ENCODE peak calls at places on chromosomes 5 and 9, in seven cellular contexts. A, X, H, U, N, Y and Z are unnamed samples.

GRCh38 chr5:10173716-10174115 is 76.0 kb downstream of the ATPSCKMT start:
- DNase-seq in A (no peak), U (no peak), Y (no peak), X (no peak), N (no peak), H (no peak), Z (no peak)

GRCh38 chr9:124774131-124774978 is 2.6 kb upstream of the OLFML2A start:
- DNase-seq in X (peak; percentile 82), U (peak; percentile 61), H (peak; percentile 89), Y (peak; percentile 89), N (peak; percentile 80), A (peak; percentile 78), Z (peak; percentile 88)

GRCh38 chr5:77867914-77868313 is 91.8 kb upstream of the TBCA start:
- DNase-seq in H (no peak), N (no peak), A (no peak), Y (no peak), U (no peak), X (no peak), Z (no peak)

GRCh38 chr9:34665381-34666250 is 3.2 kb upstream of the CCL27 start:
- DNase-seq in Y (peak; percentile 96), A (peak; percentile 87), X (peak; percentile 93), H (peak; percentile 85), N (peak; percentile 96), U (peak; percentile 56), Z (peak; percentile 94)

GRCh38 chr5:176317534-176318374 is 43.8 kb downstream of the KIAA1191 start:
- DNase-seq in X (no peak), N (no peak), A (no peak), H (no peak), Y (no peak), U (no peak), Z (no peak)

GRCh38 chr9:128800061-128800460 is 13.0 kb downstream of the TBC1D13 start:
- DNase-seq in Y (no peak), X (no peak), N (no peak), H (no peak), U (no peak), A (no peak), Z (no peak)

GRCh38 chr9:25025156-25025555 is 479.5 kb upstream of the IZUMO3 start:
- DNase-seq in H (no peak), A (no peak), U (no peak), X (no peak), Y (no peak), N (no peak), Z (no peak)

GRCh38 chr5:142600611-142601360 is 85.1 kb downstream of the FGF1 start:
- DNase-seq in Y (peak; percentile 80), U (peak; percentile 10), X (peak; percentile 78), N (peak; percentile 94), A (no peak), H (no peak), Z (no peak)

GRCh38 chr9:18317896-18318295 is 156.1 kb upstream of the ADAMTSL1 start:
- DNase-seq in U (no peak), Y (no peak), X (no peak), N (no peak), H (no peak), A (no peak), Z (no peak)

GRCh38 chr9:36991516-36992134 is 42.4 kb downstream of the PAX5 start:
- DNase-seq in X (peak; percentile 5), H (peak; percentile 63), A (no peak), Y (no peak), N (peak; percentile 18), U (no peak), Z (peak; percentile 86)

GRCh38 chr9:107759823-107760166 is 270.2 kb upstream of the KLF4 start:
- DNase-seq in Y (no peak), H (no peak), N (no peak), X (no peak), U (no peak), A (no peak), Z (no peak)

GRCh38 chr5:76649140-76649539 is 25.9 kb upstream of the F2RL2 start:
- DNase-seq in N (no peak), Y (no peak), X (no peak), U (no peak), H (no peak), A (no peak), Z (no peak)

GRCh38 chr9:129370770-129371169 is 192.7 kb upstream of the IER5L start:
- DNase-seq in Y (no peak), U (no peak), X (no peak), H (peak; percentile 2), N (no peak), A (no peak), Z (no peak)

GRCh38 chr9:13165956-13166355 is 113.5 kb downstream of the MPDZ start:
- DNase-seq in N (no peak), A (no peak), H (no peak), X (no peak), U (no peak), Y (no peak), Z (no peak)

GRCh38 chr9:36149197-36149596 is 12.7 kb downstream of the GLIPR2 start:
- DNase-seq in Y (no peak), X (peak; percentile 80), N (peak; percentile 87), H (no peak), A (no peak), U (no peak), Z (no peak)

GRCh38 chr9:130137870-130138653 is 34.1 kb upstream of the NCS1 start:
- DNase-seq in H (no peak), A (no peak), N (peak; percentile 98), U (no peak), Y (peak; percentile 57), X (peak; percentile 97), Z (no peak)

GRCh38 chr5:124007675-124008398 is 495.9 kb downstream of the CSNK1G3 start:
- DNase-seq in N (no peak), U (no peak), X (no peak), H (no peak), A (no peak), Y (no peak), Z (no peak)

GRCh38 chr5:35851282-35851681 is 5.4 kb upstream of the IL7R start:
- DNase-seq in Y (no peak), H (no peak), U (no peak), N (peak; percentile 47), A (no peak), X (peak; percentile 36), Z (no peak)

GRCh38 chr5:18068851-18069250 is 434.6 kb downstream of the TAF11L14 start:
- DNase-seq in H (no peak), U (no peak), X (no peak), Y (no peak), N (no peak), A (no peak), Z (no peak)

GRCh38 chr5:151202381-151203139 is 21.3 kb downstream of the CCDC69 start:
- DNase-seq in Y (no peak), A (no peak), X (peak; percentile 10), H (peak; percentile 41), U (no peak), N (peak; percentile 79), Z (no peak)

GRCh38 chr9:68515304-68516017 is 25.2 kb downstream of the TMEM252 start:
- DNase-seq in A (no peak), U (no peak), Y (no peak), H (no peak), N (peak; percentile 65), X (no peak), Z (no peak)

GRCh38 chr5:95986001-95986400 is 24.4 kb upstream of the ELL2 start:
- DNase-seq in H (no peak), U (no peak), X (no peak), Y (no peak), N (peak; percentile 62), A (no peak), Z (no peak)

GRCh38 chr5:59264641-59265245 is 628.8 kb downstream of the PDE4D start:
- DNase-seq in N (peak; percentile 27), Y (no peak), A (no peak), U (no peak), H (no peak), X (no peak), Z (no peak)